ENCODE peak calls at places on chromosome 18, in six cellular contexts. J is H1, S is K562, B is SK-N-SH, P is HepG2, O is GM12878. C is an unnamed sample.

GRCh38 chr18:34258176-34258575 is 33.5 kb upstream of the NOL4 start:
- DNase-seq in J (no peak), S (no peak), B (no peak), P (no peak), O (no peak), C (no peak)

GRCh38 chr18:79612291-79613108 is 67.1 kb upstream of the CTDP1 start:
- DNase-seq in J (peak; percentile 33), S (no peak), B (no peak), P (no peak), O (no peak), C (no peak)

GRCh38 chr18:6055711-6056110 is 160.4 kb upstream of the TMEM200C start:
- DNase-seq in J (no peak), S (no peak), B (peak; percentile 3), P (no peak), O (no peak), C (no peak)

GRCh38 chr18:9943311-9943710 is 29.5 kb downstream of the VAPA start:
- DNase-seq in J (no peak), S (no peak), B (no peak), P (no peak), O (no peak), C (no peak)

GRCh38 chr18:26981373-26982082 is 116.0 kb upstream of the AQP4 start:
- DNase-seq in J (no peak), S (no peak), B (no peak), P (no peak), O (no peak), C (no peak)

GRCh38 chr18:12328179-12328823 is 20.3 kb downstream of the TUBB6 start:
- DNase-seq in J (no peak), S (no peak), B (no peak), P (no peak), O (no peak), C (no peak)

GRCh38 chr18:13447621-13448020 is 229.1 kb downstream of the LDLRAD4 start:
- DNase-seq in J (no peak), S (no peak), B (peak; percentile 55), P (no peak), O (no peak), C (no peak)

GRCh38 chr18:36735130-36735529 is 93.7 kb downstream of the TPGS2 start:
- DNase-seq in J (no peak), S (no peak), B (no peak), P (no peak), O (no peak), C (no peak)

GRCh38 chr18:79511271-79511670 is 115.5 kb downstream of the NFATC1 start:
- DNase-seq in J (no peak), S (no peak), B (no peak), P (no peak), O (no peak), C (no peak)

GRCh38 chr18:10057808-10058791 is 144.3 kb downstream of the VAPA start:
- DNase-seq in J (no peak), S (no peak), B (no peak), P (no peak), O (no peak), C (no peak)

GRCh38 chr18:70289351-70290330 is 796 bp downstream of the SOCS6 start:
- DNase-seq in J (peak; percentile 72), S (peak; percentile 51), B (peak; percentile 85), P (no peak), O (no peak), C (peak; percentile 33)

GRCh38 chr18:10145523-10145922 is 231.7 kb downstream of the VAPA start:
- DNase-seq in J (no peak), S (no peak), B (no peak), P (no peak), O (no peak), C (no peak)

GRCh38 chr18:62196079-62196478 is 9.0 kb downstream of the RELCH start:
- DNase-seq in J (peak; percentile 53), S (no peak), B (no peak), P (no peak), O (no peak), C (no peak)
- TF ChIP-seq CTCF in J (peak; percentile 44), S (no peak), B (no peak), P (peak; percentile 39), O (no peak), C (no peak)

DNA sequence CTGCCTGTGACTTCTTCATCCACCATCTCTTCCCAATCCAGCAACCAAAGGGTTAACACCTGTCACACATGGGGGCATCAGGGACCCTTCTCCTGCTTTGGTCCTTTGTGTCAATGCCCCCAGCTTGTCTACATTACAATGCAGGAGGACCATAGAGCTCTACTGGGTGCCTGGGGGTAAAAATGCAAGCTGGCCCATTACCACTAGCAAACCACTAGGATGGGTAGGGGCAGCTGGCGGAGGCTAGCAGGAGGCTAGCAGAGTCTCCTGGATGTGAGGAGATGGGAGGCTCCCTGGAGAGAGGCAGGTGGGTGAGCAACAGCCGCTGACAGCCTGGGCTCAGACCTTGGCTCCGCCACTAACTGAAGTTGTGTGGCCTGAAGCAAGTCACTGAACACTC is 153.4 kb upstream of the SKOR2 start:
- DNase-seq in J (no peak), S (no peak), B (no peak), P (no peak), O (no peak), C (no peak)
- TF ChIP-seq GABPA in J (no peak), S (no peak), B (no peak), P (no peak), O (no peak), C (no peak)

GRCh38 chr18:57648414-57648813 is 26.8 kb upstream of the NARS1 start:
- DNase-seq in J (no peak), S (no peak), B (no peak), P (no peak), O (no peak), C (no peak)

GRCh38 chr18:57640236-57640635 is 18.6 kb upstream of the NARS1 start:
- DNase-seq in J (no peak), S (no peak), B (no peak), P (no peak), O (no peak), C (no peak)

GRCh38 chr18:57649536-57650495 is 28.2 kb upstream of the NARS1 start:
- DNase-seq in J (no peak), S (no peak), B (no peak), P (no peak), O (peak; percentile 49), C (no peak)

GRCh38 chr18:57640749-57641148 is 19.1 kb upstream of the NARS1 start:
- DNase-seq in J (no peak), S (no peak), B (no peak), P (no peak), O (no peak), C (no peak)

DNA sequence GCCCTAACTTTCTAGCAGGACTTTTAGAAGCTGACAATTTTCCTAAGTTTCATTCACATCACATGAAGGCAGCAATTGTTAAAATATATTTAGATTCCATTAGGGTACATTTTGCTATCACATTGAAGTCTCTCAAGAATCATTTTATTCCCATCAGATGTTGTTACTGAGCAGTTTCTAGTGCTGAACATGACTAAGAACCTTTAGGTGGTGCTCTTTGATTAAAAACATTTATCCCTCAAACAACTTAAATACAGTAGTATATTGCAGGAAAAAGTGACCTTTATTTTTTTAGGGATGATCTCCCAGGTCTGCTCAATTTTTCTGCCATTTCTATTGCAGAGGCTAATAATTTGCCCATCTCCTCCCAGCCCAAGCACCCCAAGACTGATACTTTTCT is 22.9 kb upstream of the NARS1 start:
- DNase-seq in J (no peak), S (no peak), B (no peak), P (no peak), O (no peak), C (no peak)
- TF ChIP-seq CTCF in J (no peak), S (no peak), B (peak; percentile 40), P (peak; percentile 22), O (no peak), C (no peak)

GRCh38 chr18:74895686-74896085 is 298.0 kb downstream of the ZNF407 start:
- DNase-seq in J (no peak), S (no peak), B (no peak), P (peak; percentile 7), O (no peak), C (no peak)

GRCh38 chr18:74897971-74898657 is 300.4 kb downstream of the ZNF407 start:
- DNase-seq in J (no peak), S (no peak), B (no peak), P (no peak), O (no peak), C (no peak)

GRCh38 chr18:74898965-74899364 is 301.3 kb downstream of the ZNF407 start:
- DNase-seq in J (no peak), S (no peak), B (no peak), P (peak; percentile 6), O (no peak), C (no peak)

GRCh38 chr18:74899554-74899953 is 301.9 kb downstream of the ZNF407 start:
- DNase-seq in J (no peak), S (no peak), B (no peak), P (no peak), O (no peak), C (no peak)

GRCh38 chr18:74896390-74896991 is 298.8 kb downstream of the ZNF407 start:
- DNase-seq in J (peak; percentile 48), S (peak; percentile 10), B (peak; percentile 20), P (peak; percentile 62), O (no peak), C (no peak)
- TF ChIP-seq GABPA in J (no peak), S (no peak), B (no peak), P (no peak), O (no peak), C (no peak)

C was measured in HL-60.